ENCODE peak calls at places on chromosomes 16 and 17, in six cellular contexts. O is mucosa of gallbladder, U is COR-L47, E is hippocampal formation, G is NCI-H748 treated with DMSO at 0.1 percent for 48 hours, Y is globus pallidus. C is an unnamed sample.

GRCh38 chr16:84175351-84176081 is 11.3 kb downstream of the TAF1C start:
- DNase-seq in G (peak), U (peak), Y (peak), O (peak), E (no peak), C (peak)

GRCh38 chr17:76461765-76462555 is 5.4 kb upstream of the AANAT start:
- DNase-seq in O (no peak), G (no peak), U (no peak), E (no peak), Y (no peak), C (no peak)

GRCh38 chr16:85057212-85057889 is 29.8 kb downstream of the KIAA0513 start:
- DNase-seq in E (no peak), Y (no peak), U (peak), G (no peak), O (no peak), C (no peak)

GRCh38 chr16:29649560-29650494 is 13.2 kb upstream of the SPN start:
- DNase-seq in E (no peak), U (no peak), Y (no peak), O (no peak), G (no peak), C (no peak)

GRCh38 chr16:9802160-9802559 is 380.1 kb downstream of the GRIN2A start:
- DNase-seq in U (no peak), O (no peak), Y (no peak), G (no peak), E (no peak), C (no peak)

GRCh38 chr17:71423871-71424546 is 696.8 kb upstream of the SOX9 start:
- DNase-seq in Y (no peak), O (no peak), U (peak), G (peak), E (no peak), C (peak)

GRCh38 chr16:49603956-49604355 is 230.4 kb downstream of the C16orf78 start:
- DNase-seq in Y (no peak), G (no peak), E (no peak), U (no peak), O (no peak), C (no peak)

GRCh38 chr17:33260638-33261037 is 32.5 kb downstream of the ASIC2 start:
- DNase-seq in Y (no peak), U (no peak), E (no peak), G (no peak), O (no peak), C (no peak)

GRCh38 chr17:73592531-73592961 is 51.7 kb downstream of the SDK2 start:
- DNase-seq in G (no peak), E (no peak), Y (no peak), O (no peak), U (no peak), C (no peak)

GRCh38 chr16:66405057-66405783 is 21.9 kb upstream of the BEAN1 start:
- DNase-seq in G (no peak), O (no peak), Y (no peak), E (no peak), U (no peak), C (no peak)

C was measured in NCI-H2107.